ENCODE peak calls at places on chromosomes 5 and 9, in seven cellular contexts. T is aorta, J is transverse colon, F is kidney epithelial cell, B is mesenchymal stem cell, M is HFF-Myc, Y is heart right ventricle. W is an unnamed sample.

GRCh38 chr5:159912033-159912800 is 4.1 kb upstream of the ADRA1B start:
- DNase-seq in T (no peak), J (peak; percentile 30), F (peak; percentile 57), B (peak; percentile 72), M (no peak), Y (no peak), W (no peak)

GRCh38 chr5:10678236-10678635 is 82.8 kb downstream of the DAP start:
- DNase-seq in T (no peak), J (no peak), F (no peak), B (no peak), M (no peak), Y (no peak), W (no peak)

GRCh38 chr5:163730206-163730782 is 224.9 kb downstream of the MAT2B start:
- DNase-seq in T (no peak), J (peak; percentile 38), F (no peak), B (no peak), M (no peak), Y (no peak), W (no peak)

GRCh38 chr9:134372621-134373267 is 46.5 kb downstream of the RXRA start:
- DNase-seq in T (peak; percentile 90), J (peak; percentile 44), F (no peak), B (no peak), M (no peak), Y (peak; percentile 34), W (no peak)

GRCh38 chr5:143054480-143054941 is 284.3 kb downstream of the ARHGAP26 start:
- DNase-seq in T (no peak), J (peak; percentile 29), F (no peak), B (no peak), M (no peak), Y (no peak), W (no peak)

GRCh38 chr9:85223506-85224108 is 518.1 kb downstream of the AGTPBP1 start:
- DNase-seq in T (no peak), J (no peak), F (no peak), B (no peak), M (no peak), Y (no peak), W (no peak)

GRCh38 chr5:78280261-78280660 is 14.2 kb downstream of the AP3B1 start:
- DNase-seq in T (no peak), J (no peak), F (no peak), B (no peak), M (no peak), Y (no peak), W (no peak)

GRCh38 chr9:78857371-78858225 is 560.7 kb downstream of the PSAT1 start:
- DNase-seq in T (no peak), J (no peak), F (no peak), B (no peak), M (no peak), Y (no peak), W (no peak)

GRCh38 chr5:77898385-77898784 is 122.2 kb upstream of the TBCA start:
- DNase-seq in T (no peak), J (no peak), F (no peak), B (no peak), M (no peak), Y (no peak), W (no peak)

GRCh38 chr5:141529002-141529401 is 40.1 kb downstream of the PCDHGC5 start:
- DNase-seq in T (peak; percentile 58), J (no peak), F (no peak), B (peak; percentile 55), M (no peak), Y (peak; percentile 58), W (no peak)

GRCh38 chr5:179755022-179755421 is 22.4 kb downstream of the MAML1 start:
- DNase-seq in T (no peak), J (no peak), F (no peak), B (peak; percentile 59), M (no peak), Y (no peak), W (no peak)

GRCh38 chr5:52956915-52957747 is 32.0 kb upstream of the ITGA2 start:
- DNase-seq in T (no peak), J (no peak), F (peak; percentile 14), B (no peak), M (no peak), Y (no peak), W (no peak)

GRCh38 chr5:39399135-39400036 is 25.4 kb downstream of the DAB2 start:
- DNase-seq in T (no peak), J (no peak), F (peak; percentile 94), B (peak; percentile 98), M (peak; percentile 88), Y (peak; percentile 39), W (no peak)

GRCh38 chr5:8908055-8908683 is 637.7 kb downstream of the SEMA5A start:
- DNase-seq in T (no peak), J (peak; percentile 26), F (no peak), B (peak; percentile 60), M (peak; percentile 44), Y (no peak), W (no peak)

GRCh38 chr5:77426670-77427069 is 65.4 kb downstream of the WDR41 start:
- DNase-seq in T (no peak), J (no peak), F (no peak), B (peak; percentile 70), M (no peak), Y (no peak), W (no peak)

GRCh38 chr5:662751-663435 is 30.3 kb downstream of the TPPP start:
- DNase-seq in T (peak; percentile 40), J (no peak), F (no peak), B (no peak), M (no peak), Y (no peak), W (no peak)

GRCh38 chr9:121671612-121672155 is 20.2 kb downstream of the DAB2IP start:
- DNase-seq in T (no peak), J (no peak), F (no peak), B (no peak), M (no peak), Y (no peak), W (no peak)

GRCh38 chr9:138065287-138065686 is 187.7 kb downstream of the CACNA1B start:
- DNase-seq in T (no peak), J (no peak), F (no peak), B (no peak), M (no peak), Y (no peak), W (no peak)

GRCh38 chr5:179237770-179238627 is 107.3 kb downstream of the ADAMTS2 start:
- DNase-seq in T (no peak), J (peak; percentile 3), F (no peak), B (no peak), M (no peak), Y (no peak), W (no peak)

DNA sequence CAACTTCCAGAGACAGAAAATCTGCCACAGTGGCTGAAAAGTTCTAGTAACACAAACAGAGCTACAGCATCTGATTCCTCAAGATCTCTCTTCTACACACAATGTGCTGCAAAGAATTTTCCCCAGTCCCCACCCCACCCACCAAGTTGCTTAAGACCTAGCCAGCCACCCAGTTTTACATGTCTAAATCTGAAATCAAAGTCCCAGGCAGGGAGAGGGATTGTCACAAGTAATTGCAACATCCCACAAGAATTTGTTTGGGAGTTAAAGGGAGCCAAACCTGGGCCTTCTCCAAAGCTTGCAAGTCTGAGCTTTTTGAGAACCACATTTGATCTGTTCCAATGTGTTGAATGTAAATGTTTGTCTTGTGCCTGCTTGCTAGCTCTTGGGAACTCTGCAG is 15.5 kb downstream of the IGIP start:
- DNase-seq in T (no peak), J (no peak), F (no peak), B (no peak), M (no peak), Y (no peak), W (no peak)
- H3K4me3 ChIP-seq in T (no peak overlapping the region), J (no peak overlapping the region), F (no peak overlapping the region), B (no peak overlapping the region), M (no peak overlapping the region), Y (no peak overlapping the region), W (no peak overlapping the region)

GRCh38 chr5:137888875-137889759 is at the start of gene PKD2L2:
- DNase-seq in T (peak; percentile 92), J (peak; percentile 75), F (peak; percentile 51), B (no peak), M (peak; percentile 20), Y (peak; percentile 84), W (peak; percentile 77)

GRCh38 chr5:137890850-137891249 is 1.6 kb downstream of the PKD2L2 start:
- DNase-seq in T (no peak), J (no peak), F (no peak), B (no peak), M (no peak), Y (no peak), W (no peak)

GRCh38 chr5:137891849-137892248 is 2.6 kb downstream of the PKD2L2 start:
- DNase-seq in T (no peak), J (no peak), F (no peak), B (no peak), M (no peak), Y (no peak), W (no peak)

GRCh38 chr5:137888489-137888874 is 775 bp upstream of the PKD2L2 start:
- DNase-seq in T (no peak), J (no peak), F (no peak), B (no peak), M (no peak), Y (no peak), W (no peak)

DNA sequence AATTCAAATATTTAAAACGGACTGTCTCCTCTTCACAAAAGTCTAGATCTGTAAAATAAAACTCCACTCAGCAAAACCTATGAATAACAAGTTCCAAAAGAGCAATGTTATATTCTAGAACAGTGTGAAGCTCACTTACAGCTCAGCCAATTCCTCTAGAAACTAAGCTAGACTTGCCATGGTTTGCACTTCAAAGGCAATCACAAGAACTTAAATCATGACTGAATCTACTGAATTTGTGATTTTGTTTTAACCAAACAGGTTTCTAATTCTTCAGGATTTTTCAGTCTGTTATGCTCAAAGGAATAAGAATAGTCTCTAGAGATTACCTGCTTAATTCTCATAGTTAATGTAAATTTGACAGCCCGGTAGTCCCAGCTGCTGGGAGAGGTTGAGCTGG is 1.4 kb upstream of the PKD2L2 start:
- DNase-seq in T (no peak), J (no peak), F (no peak), B (no peak), M (no peak), Y (no peak), W (no peak)
- H3K4me3 ChIP-seq in T (no peak overlapping the region), J (no peak overlapping the region), F (no peak overlapping the region), B (no peak overlapping the region), M (no peak overlapping the region), Y (no peak overlapping the region), W (no peak overlapping the region)

GRCh38 chr5:55850839-55851674 is at the start of gene IL31RA:
- DNase-seq in T (no peak), J (no peak), F (peak; percentile 64), B (peak; percentile 94), M (peak; percentile 59), Y (no peak), W (no peak)
- H3K4me3 ChIP-seq in T (peak within 1 kb of the TSS; percentile 65), J (no peak within 1 kb of the TSS), F (no peak within 1 kb of the TSS), B (no peak within 1 kb of the TSS), M (peak within 1 kb of the TSS; percentile 34), Y (no peak within 1 kb of the TSS), W (no peak within 1 kb of the TSS)

GRCh38 chr9:107389617-107390071 is 99.9 kb downstream of the KLF4 start:
- DNase-seq in T (peak; percentile 44), J (peak; percentile 22), F (no peak), B (peak; percentile 21), M (no peak), Y (peak; percentile 20), W (no peak)

GRCh38 chr9:107388890-107389289 is 100.7 kb downstream of the KLF4 start:
- DNase-seq in T (no peak), J (no peak), F (no peak), B (no peak), M (no peak), Y (peak; percentile 20), W (no peak)

GRCh38 chr9:107390319-107390718 is 99.2 kb downstream of the KLF4 start:
- DNase-seq in T (no peak), J (no peak), F (no peak), B (no peak), M (no peak), Y (no peak), W (no peak)

GRCh38 chr9:107387401-107387800 is 102.2 kb downstream of the KLF4 start:
- DNase-seq in T (no peak), J (no peak), F (no peak), B (no peak), M (no peak), Y (peak; percentile 27), W (no peak)

GRCh38 chr9:107390806-107391205 is 98.8 kb downstream of the KLF4 start:
- DNase-seq in T (no peak), J (no peak), F (no peak), B (no peak), M (peak; percentile 56), Y (no peak), W (no peak)
- H3K4me3 ChIP-seq in T (no peak overlapping the region), J (no peak overlapping the region), F (no peak overlapping the region), B (no peak overlapping the region), M (no peak overlapping the region), Y (no peak overlapping the region), W (no peak overlapping the region)

W was measured in CD8-positive, alpha-beta memory T cell.